ENCODE peak calls at places on chromosome 17, in five cellular contexts. T is NCI-H460, H is left ventricle myocardium superior, A is AG20443, O is NCI-H1092 treated with DMSO at 0.1 percent for 48 hours. W is an unnamed sample.

GRCh38 chr17:57294629-57295501 is 38.5 kb downstream of the MSI2 start:
- DNase-seq in T (no peak), H (peak), A (no peak), O (peak), W (no peak)

GRCh38 chr17:40664582-40665333 is at the start of gene KRT222:
- DNase-seq in T (no peak), H (no peak), A (no peak), O (no peak), W (no peak)

GRCh38 chr17:30372755-30373154 is 6.0 kb upstream of the CPD start:
- DNase-seq in T (no peak), H (no peak), A (no peak), O (no peak), W (no peak)

GRCh38 chr17:19260958-19261357 is 23.8 kb downstream of the EPN2 start:
- DNase-seq in T (no peak), H (peak), A (no peak), O (no peak), W (no peak)

GRCh38 chr17:45413498-45413923 is 19.2 kb downstream of the ARHGAP27 start:
- DNase-seq in T (no peak), H (peak), A (no peak), O (no peak), W (no peak)

GRCh38 chr17:16428098-16428882 is 12.9 kb downstream of the TRPV2 start:
- DNase-seq in T (peak), H (peak), A (peak), O (no peak), W (no peak)

GRCh38 chr17:47013341-47013740 is 34.3 kb upstream of the RPRML start:
- DNase-seq in T (no peak), H (no peak), A (peak), O (no peak), W (no peak)

GRCh38 chr17:56710986-56711385 is 117.5 kb downstream of the NOG start:
- DNase-seq in T (no peak), H (no peak), A (no peak), O (no peak), W (no peak)

GRCh38 chr17:48546187-48546923 is 1.4 kb upstream of the HOXB2 start:
- DNase-seq in T (no peak), H (no peak), A (no peak), O (no peak), W (no peak)

GRCh38 chr17:8187517-8188407 is 2.2 kb downstream of the BORCS6 start:
- DNase-seq in T (peak), H (peak), A (peak), O (peak), W (no peak)

GRCh38 chr17:10119203-10120112 is 78.9 kb downstream of the GAS7 start:
- DNase-seq in T (no peak), H (peak), A (no peak), O (no peak), W (no peak)

GRCh38 chr17:52025231-52025630 is 133.3 kb downstream of the CA10 start:
- DNase-seq in T (no peak), H (no peak), A (peak), O (no peak), W (no peak)

GRCh38 chr17:77107506-77108433 is 33.0 kb upstream of the SEC14L1 start:
- DNase-seq in T (no peak), H (no peak), A (peak), O (no peak), W (no peak)

GRCh38 chr17:4854181-4854681 is 21.1 kb downstream of the MINK1 start:
- DNase-seq in T (no peak), H (no peak), A (no peak), O (no peak), W (no peak)

GRCh38 chr17:6479626-6480324 is 35.5 kb downstream of the PIMREG start:
- DNase-seq in T (no peak), H (no peak), A (no peak), O (no peak), W (no peak)

GRCh38 chr17:63838586-63839184 is 3.8 kb downstream of the SMARCD2 start:
- DNase-seq in T (no peak), H (peak), A (peak), O (no peak), W (no peak)

GRCh38 chr17:41393826-41394225 is 3.6 kb downstream of the KRT31 start:
- DNase-seq in T (no peak), H (no peak), A (no peak), O (no peak), W (no peak)

GRCh38 chr17:34624767-34625389 is 45.5 kb downstream of the TMEM132E start:
- DNase-seq in T (no peak), H (no peak), A (no peak), O (no peak), W (no peak)

GRCh38 chr17:5508855-5509254 is 22.5 kb downstream of the MIS12 start:
- DNase-seq in T (no peak), H (no peak), A (no peak), O (peak), W (no peak)

GRCh38 chr17:3890082-3890892 is 2.6 kb downstream of the CAMKK1 start:
- DNase-seq in T (peak), H (peak), A (peak), O (peak), W (no peak)

GRCh38 chr17:78933025-78933958 is 8.1 kb upstream of the TIMP2 start:
- DNase-seq in T (peak), H (peak), A (peak), O (no peak), W (no peak)

GRCh38 chr17:17693955-17694228 is 12.6 kb downstream of the RAI1 start:
- DNase-seq in T (no peak), H (no peak), A (no peak), O (no peak), W (no peak)

GRCh38 chr17:32876414-32877163 is at the start of gene MYO1D:
- DNase-seq in T (no peak), H (peak), A (peak), O (peak), W (no peak)

GRCh38 chr17:9259419-9259818 is 238.1 kb downstream of the NTN1 start:
- DNase-seq in T (no peak), H (peak), A (no peak), O (no peak), W (no peak)

GRCh38 chr17:75683467-75684041 is 16.4 kb downstream of the SAP30BP start:
- DNase-seq in T (no peak), H (no peak), A (peak), O (no peak), W (peak)

W was measured in chondrocyte.